ENCODE peak calls at places on chromosome 3, in eight cellular contexts. W is cardiac muscle cell; Y is HFFc6; G is HFF-Myc; S is CD4-positive, alpha-beta T cell; L is upper lobe of left lung; R is IMR-90; H is psoas muscle. J is an unnamed sample.

GRCh38 chr3:141123677-141124410 is 72.7 kb downstream of the SPSB4 start:
- DNase-seq in Y (no peak), R (no peak), L (no peak), W (no peak), G (no peak), S (no peak), H (no peak), J (no peak)

GRCh38 chr3:94195381-94195780 is 132.5 kb downstream of the NSUN3 start:
- DNase-seq in R (no peak), L (no peak), G (no peak), Y (no peak), H (no peak), S (no peak), W (no peak), J (no peak)

GRCh38 chr3:14555835-14556234 is 15.7 kb upstream of the GRIP2 start:
- DNase-seq in L (peak), Y (no peak), H (peak), S (no peak), W (no peak), R (no peak), G (no peak), J (no peak)

GRCh38 chr3:185779461-185779860 is 45.4 kb downstream of the IGF2BP2 start:
- DNase-seq in S (no peak), H (no peak), W (no peak), R (no peak), L (no peak), G (no peak), Y (no peak), J (no peak)

GRCh38 chr3:125008766-125009165 is 47.0 kb downstream of the HEG1 start:
- DNase-seq in G (no peak), Y (no peak), S (no peak), H (no peak), W (no peak), R (no peak), L (no peak), J (no peak)

GRCh38 chr3:156892701-156893100 is 66.5 kb downstream of the LEKR1 start:
- DNase-seq in S (no peak), L (no peak), W (peak), R (peak), H (no peak), Y (peak), G (peak), J (no peak)

GRCh38 chr3:71787851-71788405 is 3.0 kb upstream of the PROK2 start:
- DNase-seq in R (no peak), S (no peak), Y (no peak), G (no peak), L (no peak), H (no peak), W (no peak), J (no peak)

GRCh38 chr3:42288385-42288784 is 22.4 kb upstream of the CCK start:
- DNase-seq in G (no peak), Y (no peak), W (no peak), L (no peak), S (no peak), H (no peak), R (no peak), J (no peak)

GRCh38 chr3:189794518-189794917 is 163.3 kb downstream of the TP63 start:
- DNase-seq in R (no peak), W (no peak), G (no peak), H (no peak), L (no peak), S (no peak), Y (no peak), J (no peak)

GRCh38 chr3:170128977-170129431 is 52.5 kb downstream of the PHC3 start:
- DNase-seq in W (peak), Y (peak), L (no peak), R (peak), H (no peak), S (no peak), G (no peak), J (no peak)

GRCh38 chr3:106610362-106610997 is 741.7 kb upstream of the CBLB start:
- DNase-seq in Y (peak), L (no peak), H (no peak), S (no peak), W (no peak), R (peak), G (peak), J (no peak)

GRCh38 chr3:161305095-161305991 is 66.0 kb downstream of the SPTSSB start:
- DNase-seq in G (peak), R (peak), H (no peak), S (no peak), W (peak), L (no peak), Y (peak), J (no peak)

GRCh38 chr3:77449459-77449858 is 409.6 kb downstream of the ROBO2 start:
- DNase-seq in W (no peak), R (no peak), L (no peak), H (no peak), Y (no peak), G (peak), S (no peak), J (no peak)

GRCh38 chr3:185658504-185658912 is 72.4 kb downstream of the SENP2 start:
- DNase-seq in R (peak), W (peak), S (no peak), G (peak), Y (peak), L (no peak), H (peak), J (peak)

GRCh38 chr3:2154596-2154995 is 55.9 kb downstream of the CNTN4 start:
- DNase-seq in G (no peak), W (no peak), S (no peak), H (no peak), L (no peak), R (no peak), Y (no peak), J (no peak)

GRCh38 chr3:99686955-99687612 is 48.7 kb downstream of the COL8A1 start:
- DNase-seq in G (no peak), S (no peak), H (peak), Y (peak), W (peak), L (no peak), R (peak), J (peak)

GRCh38 chr3:88032245-88032644 is 26.6 kb downstream of the CGGBP1 start:
- DNase-seq in G (no peak), S (no peak), L (no peak), H (no peak), Y (no peak), R (peak), W (no peak), J (no peak)

GRCh38 chr3:5198986-5199731 is 11.7 kb downstream of the EDEM1 start:
- DNase-seq in L (no peak), Y (no peak), S (no peak), G (no peak), R (no peak), W (no peak), H (no peak), J (no peak)

GRCh38 chr3:131174752-131175151 is 148.1 kb downstream of the NEK11 start:
- DNase-seq in R (no peak), W (peak), G (no peak), Y (no peak), L (no peak), H (no peak), S (peak), J (no peak)

GRCh38 chr3:120428904-120429303 is 21.9 kb downstream of the FSTL1 start:
- DNase-seq in W (no peak), G (no peak), R (no peak), S (no peak), L (no peak), H (no peak), Y (peak), J (no peak)

GRCh38 chr3:111986800-111987199 is 8.0 kb downstream of the ABHD10 start:
- DNase-seq in H (no peak), R (no peak), Y (no peak), S (no peak), G (no peak), L (no peak), W (no peak), J (no peak)

GRCh38 chr3:140753865-140754754 is 76.2 kb downstream of the TRIM42 start:
- DNase-seq in S (no peak), H (no peak), G (no peak), Y (no peak), R (no peak), W (no peak), L (no peak), J (no peak)

GRCh38 chr3:144235489-144235888 is 263.9 kb downstream of the DIPK2A start:
- DNase-seq in L (no peak), H (no peak), Y (no peak), S (no peak), W (no peak), G (no peak), R (no peak), J (no peak)

GRCh38 chr3:123285066-123285465 is 83.3 kb downstream of the SEC22A start:
- DNase-seq in L (no peak), G (no peak), S (no peak), Y (peak), H (peak), W (no peak), R (no peak), J (no peak)

GRCh38 chr3:132284756-132285619 is 32.2 kb upstream of the ACP3 start:
- DNase-seq in W (no peak), G (no peak), S (no peak), R (no peak), L (peak), Y (no peak), H (no peak), J (no peak)

GRCh38 chr3:101484805-101485620 is 28.0 kb downstream of the SENP7 start:
- DNase-seq in R (peak), L (no peak), H (no peak), W (peak), G (peak), Y (peak), S (no peak), J (no peak)

GRCh38 chr3:45978348-45978747 is 17.3 kb downstream of the FYCO1 start:
- DNase-seq in G (no peak), R (no peak), S (peak), Y (no peak), L (no peak), H (no peak), W (no peak), J (no peak)

DNA sequence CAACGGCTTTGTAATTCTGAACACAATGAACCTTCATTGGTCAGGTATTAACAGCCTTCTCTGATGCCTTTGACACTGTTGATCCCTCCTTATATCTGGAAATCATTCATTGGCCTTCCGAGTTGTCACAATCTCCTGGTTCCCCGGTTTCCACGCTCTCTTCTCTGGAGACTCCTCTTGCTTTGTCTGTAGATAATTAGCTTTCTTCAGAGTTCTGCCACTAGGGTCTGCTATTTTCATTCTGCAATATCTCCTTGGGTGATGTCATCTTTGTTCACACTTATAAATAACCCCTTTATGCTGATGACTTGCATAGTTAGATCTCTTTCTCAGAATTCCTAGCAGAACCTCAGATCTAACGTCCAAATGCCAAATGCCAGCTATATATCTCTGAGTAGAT is 583.8 kb upstream of the ZNF717 start:
- DNase-seq in G (no peak), Y (no peak), S (no peak), W (no peak), L (no peak), R (peak), H (no peak), J (no peak)
- TF ChIP-seq CTCF in G (no peak), Y (no peak), S (no peak), W (no peak), L (no peak), R (peak), H (no peak), J (no peak)

GRCh38 chr3:163951397-163951987 is 1126.8 kb downstream of the SI start:
- DNase-seq in S (no peak), W (no peak), L (no peak), Y (no peak), R (no peak), G (no peak), H (no peak), J (no peak)
- TF ChIP-seq CTCF in S (no peak), W (no peak), L (no peak), Y (peak), R (no peak), G (no peak), H (peak), J (peak)

DNA sequence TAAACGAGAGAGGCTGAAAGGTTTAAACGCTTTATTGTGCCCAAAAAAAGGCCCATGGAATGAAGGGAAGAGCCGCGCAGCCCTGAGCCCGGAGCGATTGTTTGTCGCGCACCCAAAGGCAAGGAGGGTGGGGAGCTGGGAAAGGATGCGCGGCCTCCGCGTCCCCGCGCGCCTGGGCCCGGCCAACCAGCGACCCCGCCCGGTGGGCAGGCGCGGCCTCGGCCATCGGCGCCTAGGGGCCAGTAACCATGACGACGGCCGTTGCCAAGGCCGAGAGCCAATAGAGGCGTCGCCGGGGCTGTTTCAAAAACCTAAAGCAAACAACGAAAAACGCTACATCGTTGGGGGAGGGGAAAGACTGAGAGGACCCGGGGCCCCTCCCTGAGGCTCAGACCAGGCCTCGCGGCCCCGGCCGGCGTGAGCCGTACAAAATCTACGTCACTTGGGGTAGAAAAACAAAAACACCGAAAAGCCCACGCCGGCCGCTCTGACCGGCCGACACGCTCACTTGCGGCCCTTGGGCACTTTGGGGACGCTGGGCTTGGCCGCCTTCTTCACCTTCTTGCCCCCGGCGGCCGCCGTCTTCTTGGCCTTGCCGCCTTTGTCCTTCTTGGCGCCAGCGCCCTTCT is 36.2 kb downstream of the HMCES start:
- DNase-seq in H (peak), L (peak), W (peak), R (peak), S (peak), Y (peak), G (peak), J (peak)
- TF ChIP-seq CTCF in H (no peak), L (no peak), W (peak), R (peak), S (no peak), Y (peak), G (no peak), J (no peak)

DNA sequence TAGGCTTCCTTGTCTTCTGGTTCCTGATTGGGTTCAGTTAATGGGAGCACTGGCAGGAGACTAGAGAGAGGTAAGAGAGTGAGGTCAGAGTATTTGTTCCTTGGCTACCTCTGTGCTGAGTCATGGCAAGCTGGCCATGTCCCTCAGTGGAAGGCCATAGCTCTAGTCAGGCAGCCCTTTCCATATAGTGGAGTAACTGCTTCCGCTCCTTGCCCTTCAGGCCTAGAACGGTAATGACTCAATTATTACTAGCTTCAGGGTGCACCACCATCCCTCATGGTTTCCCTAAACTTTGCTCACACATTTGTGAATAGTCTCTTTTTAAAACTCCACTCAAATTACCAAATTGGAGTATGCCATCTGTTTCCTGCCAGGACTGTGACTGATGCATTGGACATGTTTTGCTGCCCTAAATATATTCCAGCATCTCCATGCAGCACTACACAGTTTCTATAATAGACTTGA is 10.5 kb upstream of the ANO10 start:
- DNase-seq in R (peak), G (peak), L (no peak), S (no peak), Y (peak), H (no peak), W (peak), J (no peak)
- TF ChIP-seq CTCF in R (peak), G (no peak), L (no peak), S (no peak), Y (peak), H (no peak), W (no peak), J (no peak)

DNA sequence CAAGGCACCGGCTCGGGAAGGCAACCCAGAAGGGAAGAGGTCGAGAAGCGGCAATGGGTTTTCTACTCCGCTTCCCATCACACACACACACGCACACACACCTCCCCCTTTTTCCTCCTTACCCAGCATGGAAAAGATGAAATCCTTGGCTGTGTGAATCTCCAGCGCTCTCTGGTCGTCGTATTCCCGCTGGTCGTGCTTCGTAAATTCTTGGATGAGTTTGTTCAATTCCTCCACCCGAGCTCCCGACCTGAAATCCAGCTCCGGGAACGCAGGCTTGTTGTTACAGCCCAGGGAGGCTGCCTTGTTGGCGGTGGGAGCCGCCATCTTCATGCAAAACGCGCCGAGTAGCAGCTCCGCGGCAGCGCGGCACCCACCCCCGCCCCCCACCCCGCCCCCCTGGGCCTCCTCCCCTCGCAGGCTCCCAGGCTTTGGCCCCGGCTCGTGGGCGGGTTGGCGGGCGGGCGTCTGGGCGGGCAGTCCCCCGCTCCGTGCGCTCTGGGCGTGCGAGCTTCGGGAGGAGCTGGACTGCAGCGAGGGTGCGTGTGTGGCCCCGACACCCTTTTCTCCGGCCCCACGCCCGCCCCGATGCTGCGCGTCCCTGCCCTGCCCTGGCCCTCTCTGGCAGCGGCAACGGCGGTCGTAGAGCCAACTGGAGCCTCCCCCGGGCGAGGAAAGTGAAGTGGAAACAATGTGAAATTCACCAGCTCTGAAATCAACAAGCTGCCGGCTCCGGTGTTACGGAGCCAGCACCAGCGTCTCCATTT is at the start of gene MB21D2:
- DNase-seq in H (peak), S (peak), Y (peak), W (peak), G (no peak), R (peak), L (peak), J (no peak)
- TF ChIP-seq CTCF in H (no peak), S (no peak), Y (peak), W (peak), G (no peak), R (no peak), L (no peak), J (no peak)